ENCODE peak calls at places on chromosomes 6 and 20, in four cellular contexts. Q is HepG2, A is K562, T is GM12878. V is an unnamed sample.

GRCh38 chr6:116266803-116267202 is 12.9 kb downstream of the TSPYL1 start:
- DNase-seq in Q (no peak), A (no peak), T (no peak), V (no peak)

GRCh38 chr6:139640911-139641310 is 266.5 kb upstream of the CITED2 start:
- DNase-seq in Q (no peak), A (no peak), T (no peak), V (no peak)

GRCh38 chr6:154614101-154614500 is 103.6 kb upstream of the CNKSR3 start:
- DNase-seq in Q (no peak), A (no peak), T (no peak), V (no peak)

GRCh38 chr6:160085713-160086505 is 35.7 kb upstream of the SLC22A1 start:
- DNase-seq in Q (no peak), A (no peak), T (no peak), V (no peak)

GRCh38 chr20:52056203-52057062 is 135.1 kb downstream of the ZFP64 start:
- DNase-seq in Q (no peak), A (no peak), T (no peak), V (no peak)

GRCh38 chr20:43748274-43748673 is 21.5 kb upstream of the GTSF1L start:
- DNase-seq in Q (no peak), A (no peak), T (no peak), V (no peak)

GRCh38 chr6:70135783-70136182 is 167.1 kb downstream of the COL9A1 start:
- DNase-seq in Q (no peak), A (no peak), T (no peak), V (no peak)

GRCh38 chr6:15974817-15975216 is 154.1 kb upstream of the MYLIP start:
- DNase-seq in Q (no peak), A (no peak), T (no peak), V (no peak)

GRCh38 chr6:112337209-112337638 is 9.9 kb upstream of the RFPL4B start:
- DNase-seq in Q (peak; percentile 50), A (peak; percentile 31), T (no peak), V (peak; percentile 86)

GRCh38 chr20:23047738-23048214 is 1.7 kb downstream of the THBD start:
- DNase-seq in Q (no peak), A (no peak), T (no peak), V (no peak)
- TF ChIP-seq FOXM1 in Q (no peak), A (no peak), T (no peak), V (no peak)

GRCh38 chr6:14965340-14966102 is 280.3 kb upstream of the JARID2 start:
- DNase-seq in Q (no peak), A (no peak), T (no peak), V (no peak)

GRCh38 chr6:14964901-14965300 is 281.0 kb upstream of the JARID2 start:
- DNase-seq in Q (no peak), A (no peak), T (no peak), V (no peak)

GRCh38 chr6:14964486-14964885 is 281.4 kb upstream of the JARID2 start:
- DNase-seq in Q (no peak), A (no peak), T (no peak), V (no peak)

GRCh38 chr6:14966902-14967711 is 278.8 kb upstream of the JARID2 start:
- DNase-seq in Q (no peak), A (peak; percentile 53), T (no peak), V (no peak)

GRCh38 chr6:14966111-14966901 is 279.6 kb upstream of the JARID2 start:
- DNase-seq in Q (no peak), A (no peak), T (no peak), V (no peak)
- TF ChIP-seq BHLHE40 in Q (no peak), A (no peak), T (no peak), V (no peak)

DNA sequence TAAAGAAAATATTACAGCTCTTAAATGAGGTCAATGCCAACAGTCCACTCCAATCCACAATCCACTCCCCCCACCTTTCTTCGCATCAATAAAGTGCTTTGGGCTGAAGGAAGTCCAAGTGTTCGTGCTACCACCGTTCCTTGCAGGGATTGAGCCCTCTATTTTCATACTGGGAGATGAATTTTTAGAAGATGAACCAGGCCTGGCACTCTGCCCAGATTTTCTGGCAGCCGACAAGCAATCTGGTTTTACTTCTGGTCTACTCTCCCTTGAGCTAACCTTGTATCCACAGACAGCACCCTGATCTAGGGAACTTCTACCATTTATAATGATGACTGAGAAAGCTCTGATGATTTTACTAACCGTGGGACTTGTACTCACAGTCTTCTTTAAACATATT is 72.3 kb downstream of the BTBD9 start:
- DNase-seq in Q (no peak), A (peak; percentile 17), T (no peak), V (no peak)
- TF ChIP-seq FOXK2 in Q (no peak), A (no peak), T (no peak), V (no peak)

DNA sequence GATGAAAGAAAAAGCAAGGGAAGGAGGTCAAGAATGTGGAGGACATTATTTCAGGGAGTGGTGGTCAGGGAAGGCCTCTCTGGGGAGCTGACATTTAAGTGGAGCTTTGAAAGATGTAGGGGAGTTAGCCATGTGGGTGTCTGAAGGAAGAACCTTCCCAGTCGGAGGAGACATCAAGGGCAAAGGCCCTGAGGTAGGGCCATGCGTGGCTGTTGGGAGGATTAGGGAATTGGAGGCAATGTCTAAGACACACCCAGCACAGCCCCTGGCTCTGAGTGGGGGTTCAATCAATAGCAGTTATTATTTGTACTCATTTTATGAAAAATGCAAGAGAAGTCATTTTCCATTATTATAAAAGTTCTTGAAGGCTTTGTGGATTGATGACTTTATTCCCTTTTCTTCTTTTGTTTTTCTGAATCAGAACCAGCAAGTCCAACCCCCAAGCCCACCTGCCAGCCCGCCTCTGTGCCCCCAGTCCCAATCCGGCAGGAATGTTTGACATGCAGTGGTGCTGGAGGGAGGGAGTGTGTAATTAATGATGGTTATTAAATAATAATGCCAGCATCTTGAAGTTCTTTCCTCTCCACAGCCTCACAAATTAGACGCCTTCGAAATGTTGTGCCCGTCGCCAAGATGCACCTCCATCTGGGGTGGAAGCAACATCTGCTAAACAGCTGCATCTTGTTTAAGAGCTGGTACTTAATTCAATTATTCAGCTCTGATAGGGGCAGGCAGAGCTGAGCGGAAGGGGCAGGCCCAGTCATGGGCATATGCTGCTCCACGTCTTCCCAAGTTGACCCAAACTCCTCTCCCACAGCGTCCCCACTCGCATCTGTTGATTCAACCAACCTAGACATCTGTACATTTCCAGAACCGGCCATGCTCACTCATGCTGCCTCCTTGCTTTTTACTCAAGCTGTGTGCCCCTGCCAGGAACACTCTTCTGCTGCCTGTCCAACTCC is 81.3 kb upstream of the SIRPA start:
- DNase-seq in Q (no peak), A (no peak), T (no peak), V (no peak)
- TF ChIP-seq FOXM1 in Q (no peak), A (no peak), T (no peak), V (no peak)